ENCODE peak calls at places on chromosomes 11 and 22, in seven cellular contexts. R, T, G, M, W, Y and S are unnamed samples.
A peak's percentile ranks its signal among the peaks of the same experiment; 100 is the strongest.

GRCh38 chr11:112582366-112582765 is 321.7 kb upstream of the PLET1 start:
- DNase-seq in R (no peak), T (no peak), G (no peak), M (no peak), W (no peak), Y (no peak), S (no peak)

GRCh38 chr22:31947296-31947695 is 3.0 kb downstream of the YWHAH start:
- DNase-seq in R (no peak), T (no peak), G (no peak), M (peak; percentile 42), W (no peak), Y (no peak), S (no peak)

GRCh38 chr11:114159320-114159719 is 99.8 kb downstream of the ZBTB16 start:
- DNase-seq in R (no peak), T (no peak), G (no peak), M (no peak), W (no peak), Y (no peak), S (no peak)

GRCh38 chr11:65444314-65445051 is 21.9 kb downstream of the NEAT1 start:
- DNase-seq in R (no peak), T (no peak), G (no peak), M (no peak), W (peak; percentile 36), Y (no peak), S (peak; percentile 18)

GRCh38 chr11:65712633-65713076 is 603 bp downstream of the KAT5 start:
- DNase-seq in R (no peak), T (no peak), G (no peak), M (no peak), W (no peak), Y (no peak), S (no peak)

GRCh38 chr11:134589155-134589554 is 177.1 kb upstream of the B3GAT1 start:
- DNase-seq in R (no peak), T (no peak), G (no peak), M (no peak), W (no peak), Y (no peak), S (no peak)

GRCh38 chr11:27545946-27546345 is 39.4 kb upstream of the LIN7C start:
- DNase-seq in R (no peak), T (no peak), G (peak; percentile 7), M (no peak), W (no peak), Y (no peak), S (no peak)

GRCh38 chr11:66443602-66444001 is 5.0 kb upstream of the MRPL11 start:
- DNase-seq in R (peak; percentile 81), T (peak; percentile 19), G (no peak), M (no peak), W (peak; percentile 40), Y (no peak), S (peak; percentile 90)

DNA sequence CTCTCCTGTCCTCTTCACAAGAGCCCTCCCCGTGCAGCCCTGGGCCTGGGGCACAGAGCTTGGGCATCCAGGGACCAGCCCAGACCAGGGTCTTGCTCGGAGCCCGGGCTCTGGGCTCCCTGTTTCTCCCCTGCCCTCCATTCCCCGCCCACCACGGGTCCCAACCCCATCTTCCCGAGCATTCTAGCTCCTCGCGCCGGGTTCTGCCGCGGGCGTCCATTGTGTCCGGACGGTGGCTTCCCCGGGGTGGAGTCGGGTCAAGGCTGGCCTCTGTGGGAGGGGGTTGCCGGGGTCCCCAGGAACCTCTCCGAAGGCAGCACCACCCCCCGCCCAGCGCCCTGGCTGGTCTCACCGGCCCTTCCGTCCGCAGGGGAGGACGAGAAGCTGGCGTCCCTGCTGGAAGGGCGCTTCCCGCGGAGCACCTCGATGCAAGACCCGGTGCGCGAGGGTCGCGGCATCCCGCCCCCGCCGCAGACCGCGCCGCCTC is 18.1 kb upstream of the ACR start:
- DNase-seq in R (no peak), T (no peak), G (peak; percentile 29), M (no peak), W (no peak), Y (no peak), S (no peak)
- H3K4me3 ChIP-seq in R (no peak overlapping the region), T (no peak overlapping the region), G (peak overlapping the region; percentile 49), M (no peak overlapping the region), W (no peak overlapping the region), Y (no peak overlapping the region), S (no peak overlapping the region)

GRCh38 chr11:6607190-6607635 is 3.6 kb downstream of the ILK start:
- DNase-seq in R (no peak), T (no peak), G (no peak), M (no peak), W (no peak), Y (no peak), S (peak; percentile 48)
- H3K4me3 ChIP-seq in R (peak overlapping the region; percentile 4), T (no peak overlapping the region), G (no peak overlapping the region), M (no peak overlapping the region), W (no peak overlapping the region), Y (no peak overlapping the region), S (peak overlapping the region; percentile 8)

DNA sequence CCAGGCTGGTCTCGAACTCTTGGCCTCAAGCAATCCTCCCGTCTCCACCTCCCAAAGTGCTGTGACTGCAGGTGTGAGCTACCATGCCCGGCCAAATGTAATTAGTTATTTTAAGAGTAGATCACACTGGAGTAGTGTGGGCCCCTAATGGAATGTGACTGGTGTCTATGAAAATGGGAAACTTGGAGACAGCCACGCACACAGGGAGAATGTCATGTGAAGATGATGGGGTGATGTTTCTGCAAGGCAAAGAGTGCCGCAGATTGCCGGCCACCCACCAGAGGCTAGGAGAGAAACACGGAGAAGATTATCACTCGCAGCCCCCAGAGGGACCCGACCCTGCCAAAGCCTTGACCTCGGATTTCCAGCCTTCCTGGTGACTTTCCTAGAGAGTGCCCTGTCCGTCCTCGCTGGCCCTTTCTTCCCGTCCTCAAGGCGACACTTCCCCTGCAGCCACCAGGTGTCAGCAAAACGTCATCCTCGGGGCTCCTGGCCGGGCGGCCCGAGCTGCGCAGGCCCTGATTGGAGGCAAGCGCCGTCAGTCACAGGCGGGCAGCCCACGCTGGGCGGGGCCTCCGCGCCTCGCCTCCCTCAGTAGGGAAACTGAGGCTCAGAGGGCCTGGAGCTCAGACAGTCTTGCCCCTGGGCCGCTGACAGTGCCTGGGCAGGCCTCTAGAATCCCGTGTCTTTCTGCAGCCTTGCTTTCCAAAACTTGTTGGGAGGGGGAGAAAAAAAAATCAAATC is 16.3 kb downstream of the CRYBB2 start:
- DNase-seq in R (peak; percentile 16), T (peak; percentile 84), G (peak; percentile 94), M (peak; percentile 34), W (peak; percentile 60), Y (peak; percentile 85), S (peak; percentile 68)
- H3K4me3 ChIP-seq in R (no peak overlapping the region), T (no peak overlapping the region), G (no peak overlapping the region), M (no peak overlapping the region), W (no peak overlapping the region), Y (no peak overlapping the region), S (no peak overlapping the region)

GRCh38 chr11:429931-430456 is 11.8 kb downstream of the ANO9 start:
- DNase-seq in R (no peak), T (no peak), G (no peak), M (no peak), W (no peak), Y (peak; percentile 15), S (no peak)

GRCh38 chr11:433111-433510 is 8.7 kb downstream of the ANO9 start:
- DNase-seq in R (no peak), T (no peak), G (no peak), M (no peak), W (no peak), Y (peak; percentile 20), S (no peak)

GRCh38 chr11:433641-434040 is 8.2 kb downstream of the ANO9 start:
- DNase-seq in R (no peak), T (no peak), G (no peak), M (no peak), W (no peak), Y (peak; percentile 17), S (no peak)

GRCh38 chr11:432501-433100 is 9.2 kb downstream of the ANO9 start:
- DNase-seq in R (no peak), T (no peak), G (no peak), M (no peak), W (no peak), Y (no peak), S (no peak)

GRCh38 chr11:431921-432320 is 9.9 kb downstream of the ANO9 start:
- DNase-seq in R (no peak), T (no peak), G (no peak), M (no peak), W (no peak), Y (peak; percentile 15), S (no peak)
- H3K4me3 ChIP-seq in R (no peak overlapping the region), T (no peak overlapping the region), G (no peak overlapping the region), M (no peak overlapping the region), W (no peak overlapping the region), Y (no peak overlapping the region), S (no peak overlapping the region)